ENCODE peak calls at places on chromosome 1, in five cellular contexts. O is M059J, I is cardiac fibroblast, X is mucosa of gallbladder, V is RCC 7860. T is an unnamed sample.

GRCh38 chr1:10867138-10867721 is 70.8 kb upstream of the CASZ1 start:
- DNase-seq in O (peak), I (peak), X (peak), V (no peak), T (no peak)

GRCh38 chr1:23577056-23577985 is 18.0 kb upstream of the ID3 start:
- DNase-seq in O (peak), I (peak), X (peak), V (peak), T (peak)

GRCh38 chr1:9008236-9008635 is 18.0 kb downstream of the SLC2A7 start:
- DNase-seq in O (no peak), I (no peak), X (no peak), V (no peak), T (no peak)

GRCh38 chr1:87201768-87202167 is 126.9 kb upstream of the LMO4 start:
- DNase-seq in O (no peak), I (no peak), X (no peak), V (no peak), T (no peak)

GRCh38 chr1:163106364-163106987 is 37.3 kb downstream of the RGS4 start:
- DNase-seq in O (no peak), I (peak), X (no peak), V (no peak), T (no peak)

GRCh38 chr1:185646202-185646683 is 87.9 kb upstream of the HMCN1 start:
- DNase-seq in O (peak), I (peak), X (peak), V (peak), T (peak)

GRCh38 chr1:15501208-15502032 is 22.6 kb downstream of the CASP9 start:
- DNase-seq in O (peak), I (peak), X (peak), V (peak), T (peak)

GRCh38 chr1:230826166-230826875 is 42.0 kb downstream of the C1orf198 start:
- DNase-seq in O (no peak), I (peak), X (peak), V (no peak), T (no peak)

GRCh38 chr1:36269408-36269838 is 36.7 kb upstream of the SH3D21 start:
- DNase-seq in O (no peak), I (peak), X (no peak), V (no peak), T (no peak)

GRCh38 chr1:240801445-240801844 is 189.5 kb upstream of the GREM2 start:
- DNase-seq in O (peak), I (peak), X (no peak), V (no peak), T (no peak)

GRCh38 chr1:198597690-198598430 is 41.0 kb upstream of the PTPRC start:
- DNase-seq in O (peak), I (no peak), X (no peak), V (no peak), T (no peak)

GRCh38 chr1:115176189-115176588 is 86.9 kb upstream of the TSPAN2 start:
- DNase-seq in O (no peak), I (no peak), X (no peak), V (no peak), T (no peak)

GRCh38 chr1:36384542-36385409 is 948 bp downstream of the STK40 start:
- DNase-seq in O (peak), I (peak), X (peak), V (peak), T (no peak)

GRCh38 chr1:3942416-3943122 is 42.5 kb upstream of the C1orf174 start:
- DNase-seq in O (no peak), I (no peak), X (no peak), V (no peak), T (no peak)

GRCh38 chr1:86757272-86757984 is 53.1 kb downstream of the SH3GLB1 start:
- DNase-seq in O (peak), I (peak), X (peak), V (no peak), T (no peak)

GRCh38 chr1:5965586-5966131 is 26.6 kb downstream of the NPHP4 start:
- DNase-seq in O (no peak), I (no peak), X (no peak), V (no peak), T (no peak)

GRCh38 chr1:37795340-37796110 is 1.9 kb downstream of the MANEAL start:
- DNase-seq in O (peak), I (peak), X (peak), V (no peak), T (no peak)

GRCh38 chr1:31548518-31548898 is 27.8 kb upstream of the TINAGL1 start:
- DNase-seq in O (no peak), I (no peak), X (no peak), V (no peak), T (no peak)

GRCh38 chr1:53306168-53306567 is 21.7 kb downstream of the LRP8 start:
- DNase-seq in O (no peak), I (peak), X (no peak), V (no peak), T (no peak)

GRCh38 chr1:8082945-8083344 is 56.8 kb upstream of the ERRFI1 start:
- DNase-seq in O (peak), I (peak), X (no peak), V (peak), T (peak)

GRCh38 chr1:25182629-25183028 is 49.7 kb downstream of the SYF2 start:
- DNase-seq in O (peak), I (no peak), X (no peak), V (peak), T (peak)

GRCh38 chr1:168572669-168573068 is 3.7 kb upstream of the XCL1 start:
- DNase-seq in O (no peak), I (no peak), X (no peak), V (no peak), T (no peak)

GRCh38 chr1:90768098-90768497 is 51.0 kb upstream of the BARHL2 start:
- DNase-seq in O (peak), I (no peak), X (no peak), V (peak), T (no peak)

GRCh38 chr1:159510223-159510530 is 25.6 kb downstream of the OR10J5 start:
- DNase-seq in O (no peak), I (no peak), X (no peak), V (no peak), T (no peak)

GRCh38 chr1:19695772-19696171 is 31.1 kb downstream of the HTR6 start:
- DNase-seq in O (no peak), I (no peak), X (no peak), V (no peak), T (no peak)

GRCh38 chr1:111197598-111198289 is 2.7 kb downstream of the DENND2D start:
- DNase-seq in O (peak), I (peak), X (no peak), V (no peak), T (no peak)

GRCh38 chr1:1875932-1876331 is 15.0 kb downstream of the GNB1 start:
- DNase-seq in O (no peak), I (no peak), X (no peak), V (no peak), T (no peak)

T was measured in H4.